ENCODE peak calls at places on chromosomes 5 and 9, in nine cellular contexts. B is spleen, K is pancreas, Z is A673, T is lower lobe of right lung, L is SK-N-SH, I is GM23338, G is tibial nerve, Y is body of pancreas. X is an unnamed sample.

GRCh38 chr5:147675168-147675567 is 107.4 kb downstream of the JAKMIP2 start:
- DNase-seq in B (no peak), K (no peak), Z (peak; percentile 41), T (no peak), L (no peak), I (no peak), G (no peak), Y (peak; percentile 11), X (no peak)

GRCh38 chr5:180464603-180464970 is 29.6 kb upstream of the CNOT6 start:
- DNase-seq in B (peak; percentile 16), K (no peak), Z (no peak), T (no peak), L (no peak), I (no peak), G (no peak), Y (no peak), X (no peak)

GRCh38 chr9:33105939-33106338 is 29.5 kb upstream of the SMU1 start:
- DNase-seq in B (no peak), K (no peak), Z (no peak), T (no peak), L (no peak), I (no peak), G (no peak), Y (no peak), X (no peak)

GRCh38 chr9:22237497-22238363 is 208.9 kb upstream of the DMRTA1 start:
- DNase-seq in B (no peak), K (no peak), Z (no peak), T (no peak), L (no peak), I (no peak), G (no peak), Y (no peak), X (no peak)

GRCh38 chr9:69696802-69697201 is 24.6 kb upstream of the APBA1 start:
- DNase-seq in B (no peak), K (no peak), Z (no peak), T (no peak), L (no peak), I (no peak), G (no peak), Y (no peak), X (no peak)

GRCh38 chr5:28408186-28408585 is 1369.8 kb upstream of the CDH9 start:
- DNase-seq in B (no peak), K (no peak), Z (no peak), T (no peak), L (no peak), I (no peak), G (no peak), Y (no peak), X (no peak)

GRCh38 chr9:37914701-37915358 is 10.9 kb upstream of the SLC25A51 start:
- DNase-seq in B (peak; percentile 64), K (no peak), Z (no peak), T (no peak), L (no peak), I (no peak), G (no peak), Y (no peak), X (no peak)

GRCh38 chr5:80255425-80255751 is 460 bp downstream of the SERINC5 start:
- DNase-seq in B (no peak), K (no peak), Z (peak; percentile 73), T (peak; percentile 83), L (no peak), I (no peak), G (peak; percentile 23), Y (peak; percentile 65), X (peak; percentile 44)

GRCh38 chr9:18721267-18722079 is 247.5 kb downstream of the ADAMTSL1 start:
- DNase-seq in B (no peak), K (no peak), Z (no peak), T (no peak), L (no peak), I (no peak), G (no peak), Y (peak; percentile 9), X (no peak)

GRCh38 chr5:1548702-1549523 is 25.2 kb upstream of the LPCAT1 start:
- DNase-seq in B (peak; percentile 59), K (no peak), Z (no peak), T (peak; percentile 43), L (no peak), I (no peak), G (no peak), Y (no peak), X (no peak)

GRCh38 chr9:133821606-133822438 is 83.7 kb upstream of the SARDH start:
- DNase-seq in B (no peak), K (no peak), Z (no peak), T (no peak), L (no peak), I (no peak), G (no peak), Y (no peak), X (no peak)

GRCh38 chr5:134609232-134609851 is 23.3 kb downstream of the SAR1B start:
- DNase-seq in B (no peak), K (no peak), Z (no peak), T (no peak), L (no peak), I (no peak), G (no peak), Y (no peak), X (no peak)

GRCh38 chr5:163619273-163619672 is 113.9 kb downstream of the MAT2B start:
- DNase-seq in B (no peak), K (no peak), Z (no peak), T (no peak), L (no peak), I (no peak), G (no peak), Y (no peak), X (no peak)

GRCh38 chr5:177335043-177335700 is 16.3 kb downstream of the LMAN2 start:
- DNase-seq in B (peak; percentile 69), K (peak; percentile 37), Z (no peak), T (peak; percentile 24), L (no peak), I (no peak), G (no peak), Y (no peak), X (no peak)

GRCh38 chr5:145689235-145689634 is 145.9 kb downstream of the PRELID2 start:
- DNase-seq in B (no peak), K (no peak), Z (no peak), T (no peak), L (no peak), I (no peak), G (no peak), Y (peak; percentile 21), X (no peak)

GRCh38 chr9:84397822-84398221 is 57.3 kb upstream of the SLC28A3 start:
- DNase-seq in B (no peak), K (no peak), Z (peak; percentile 10), T (no peak), L (no peak), I (peak; percentile 8), G (no peak), Y (no peak), X (no peak)

GRCh38 chr9:83425240-83425639 is 113.0 kb downstream of the FRMD3 start:
- DNase-seq in B (no peak), K (no peak), Z (no peak), T (no peak), L (no peak), I (no peak), G (no peak), Y (peak; percentile 53), X (no peak)

GRCh38 chr9:130563797-130564196 is 15.6 kb upstream of the FUBP3 start:
- DNase-seq in B (peak; percentile 15), K (no peak), Z (no peak), T (no peak), L (no peak), I (no peak), G (no peak), Y (no peak), X (no peak)

GRCh38 chr9:98873535-98874432 is 66.3 kb downstream of the GALNT12 start:
- DNase-seq in B (no peak), K (no peak), Z (no peak), T (no peak), L (no peak), I (no peak), G (no peak), Y (peak; percentile 51), X (no peak)

GRCh38 chr9:27457445-27457844 is 66.6 kb upstream of the IFNK start:
- DNase-seq in B (peak; percentile 79), K (no peak), Z (no peak), T (no peak), L (no peak), I (peak; percentile 78), G (no peak), Y (peak; percentile 28), X (no peak)

GRCh38 chr5:142316051-142316450 is 8.8 kb downstream of the SPRY4 start:
- DNase-seq in B (no peak), K (no peak), Z (peak; percentile 98), T (no peak), L (peak; percentile 69), I (no peak), G (no peak), Y (peak; percentile 7), X (peak; percentile 29)
- H3K4me3 ChIP-seq in B (no peak overlapping the region), K (no peak overlapping the region), Z (peak overlapping the region; percentile 18), T (no peak overlapping the region), L (no peak overlapping the region), I (peak overlapping the region; percentile 98), G (no peak overlapping the region), Y (no peak overlapping the region), X (no peak overlapping the region)

DNA sequence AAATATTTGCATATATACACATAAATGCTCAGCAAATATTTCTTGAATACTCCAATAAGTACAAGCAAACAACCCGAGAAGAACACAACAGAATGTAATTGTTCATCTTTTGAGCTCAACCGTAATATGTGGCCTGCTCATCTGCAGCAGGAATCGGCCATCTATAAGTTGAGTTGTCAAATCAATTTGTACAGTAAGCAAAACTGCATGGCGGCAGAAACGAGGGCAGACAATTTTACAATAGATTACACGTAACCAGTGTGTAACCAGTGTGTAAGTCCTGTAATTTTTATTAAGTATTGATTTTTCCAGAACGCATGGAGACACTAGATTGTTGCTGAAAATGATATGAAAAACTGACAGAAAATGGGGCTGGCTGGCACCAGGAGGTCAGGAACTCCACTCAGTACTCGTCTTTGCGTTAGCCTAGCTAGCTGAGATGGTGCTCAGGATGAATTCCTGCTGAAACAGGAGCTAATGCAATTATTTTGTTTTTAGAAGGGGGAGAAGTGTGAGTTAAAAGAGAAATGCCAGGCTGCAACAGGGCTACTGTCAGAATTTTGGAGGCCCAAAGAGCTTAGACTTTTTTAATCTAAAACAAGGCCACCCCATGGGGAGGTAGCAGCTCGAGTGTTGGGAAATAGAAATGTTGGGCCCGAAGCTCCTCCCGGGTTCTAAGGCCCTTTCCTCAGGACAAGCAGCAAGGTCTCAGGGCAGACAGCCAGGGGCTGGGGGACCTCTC is 682 bp downstream of the DHX29 start:
- DNase-seq in B (no peak), K (no peak), Z (no peak), T (no peak), L (peak; percentile 40), I (no peak), G (no peak), Y (no peak), X (no peak)
- H3K27ac ChIP-seq in B (peak overlapping the region; percentile 93), K (peak overlapping the region; percentile 88), Z (peak overlapping the region; percentile 97), T (peak overlapping the region; percentile 97), L (peak overlapping the region; percentile 97), I (no peak overlapping the region), G (peak overlapping the region; percentile 96), Y (peak overlapping the region; percentile 78), X (peak overlapping the region; percentile 89)

GRCh38 chr9:110126457-110126856 is 81.5 kb downstream of the C9orf152 start:
- DNase-seq in B (no peak), K (no peak), Z (no peak), T (no peak), L (no peak), I (no peak), G (no peak), Y (no peak), X (no peak)
- H3K4me1 ChIP-seq in B (peaks cover 100% of the 10 kb centered on the region), K (peaks cover 10% of the 10 kb centered on the region), Z (no peaks in the 10 kb centered on the region), T (peaks cover 67% of the 10 kb centered on the region), L (no peaks in the 10 kb centered on the region), I (peaks cover 72% of the 10 kb centered on the region), G (peaks cover 81% of the 10 kb centered on the region), Y (peaks cover 13% of the 10 kb centered on the region), X (no peaks in the 10 kb centered on the region)

GRCh38 chr9:35257986-35258664 is 96.3 kb downstream of the UNC13B start:
- DNase-seq in B (no peak), K (no peak), Z (no peak), T (peak; percentile 48), L (no peak), I (no peak), G (peak; percentile 6), Y (peak; percentile 10), X (no peak)
- H3K4me3 ChIP-seq in B (no peak overlapping the region), K (peak overlapping the region; percentile 10), Z (no peak overlapping the region), T (no peak overlapping the region), L (no peak overlapping the region), I (no peak overlapping the region), G (no peak overlapping the region), Y (no peak overlapping the region), X (no peak overlapping the region)